ENCODE peak calls at places on chromosomes 13 and 19, in six cellular contexts. P, K, O, Q, C and B are unnamed samples.

GRCh38 chr19:29967623-29968022 is 25.6 kb downstream of the URI1 start:
- DNase-seq in Q (no peak), K (no peak), C (peak; percentile 30), P (no peak), O (no peak), B (no peak)

GRCh38 chr19:33373701-33374405 is at the start of gene CEBPG:
- DNase-seq in Q (peak; percentile 87), P (peak; percentile 58), C (peak; percentile 9), K (no peak), O (no peak), B (peak; percentile 48)

GRCh38 chr13:92175330-92175729 is 776.9 kb downstream of the GPC5 start:
- DNase-seq in P (peak; percentile 26), C (peak; percentile 76), O (no peak), Q (no peak), K (no peak), B (no peak)

GRCh38 chr19:55867101-55867500 is 30.8 kb downstream of the NLRP4 start:
- DNase-seq in C (no peak), K (no peak), P (no peak), Q (no peak), O (no peak), B (no peak)

GRCh38 chr13:25899464-25899863 is 152.4 kb downstream of the SHISA2 start:
- DNase-seq in C (no peak), O (no peak), P (no peak), K (no peak), Q (no peak), B (no peak)

GRCh38 chr19:32651729-32652140 is 23.2 kb downstream of the ANKRD27 start:
- DNase-seq in Q (no peak), O (no peak), K (no peak), C (no peak), P (no peak), B (no peak)

GRCh38 chr13:70391678-70392077 is 283.4 kb upstream of the KLHL1 start:
- DNase-seq in K (no peak), C (no peak), O (no peak), Q (no peak), P (no peak), B (no peak)

GRCh38 chr19:10408511-10409291 is 5.4 kb upstream of the CDC37 start:
- DNase-seq in K (no peak), Q (peak; percentile 65), O (no peak), C (no peak), P (peak; percentile 77), B (peak; percentile 71)

GRCh38 chr13:73945371-73945770 is 188.8 kb downstream of the KLF12 start:
- DNase-seq in C (no peak), O (no peak), P (no peak), K (no peak), Q (no peak), B (no peak)

GRCh38 chr13:51336746-51337145 is 2.7 kb upstream of the SERPINE3 start:
- DNase-seq in Q (no peak), P (no peak), O (no peak), C (no peak), K (no peak), B (no peak)

GRCh38 chr13:106917024-106917491 is 349.1 kb upstream of the ARGLU1 start:
- DNase-seq in P (no peak), O (no peak), C (no peak), K (no peak), Q (no peak), B (no peak)
- H3K27ac ChIP-seq in P (no peak overlapping the region), O (no peak overlapping the region), C (no peak overlapping the region), K (no peak overlapping the region), Q (peak overlapping the region; percentile 81), B (no peak overlapping the region)

DNA sequence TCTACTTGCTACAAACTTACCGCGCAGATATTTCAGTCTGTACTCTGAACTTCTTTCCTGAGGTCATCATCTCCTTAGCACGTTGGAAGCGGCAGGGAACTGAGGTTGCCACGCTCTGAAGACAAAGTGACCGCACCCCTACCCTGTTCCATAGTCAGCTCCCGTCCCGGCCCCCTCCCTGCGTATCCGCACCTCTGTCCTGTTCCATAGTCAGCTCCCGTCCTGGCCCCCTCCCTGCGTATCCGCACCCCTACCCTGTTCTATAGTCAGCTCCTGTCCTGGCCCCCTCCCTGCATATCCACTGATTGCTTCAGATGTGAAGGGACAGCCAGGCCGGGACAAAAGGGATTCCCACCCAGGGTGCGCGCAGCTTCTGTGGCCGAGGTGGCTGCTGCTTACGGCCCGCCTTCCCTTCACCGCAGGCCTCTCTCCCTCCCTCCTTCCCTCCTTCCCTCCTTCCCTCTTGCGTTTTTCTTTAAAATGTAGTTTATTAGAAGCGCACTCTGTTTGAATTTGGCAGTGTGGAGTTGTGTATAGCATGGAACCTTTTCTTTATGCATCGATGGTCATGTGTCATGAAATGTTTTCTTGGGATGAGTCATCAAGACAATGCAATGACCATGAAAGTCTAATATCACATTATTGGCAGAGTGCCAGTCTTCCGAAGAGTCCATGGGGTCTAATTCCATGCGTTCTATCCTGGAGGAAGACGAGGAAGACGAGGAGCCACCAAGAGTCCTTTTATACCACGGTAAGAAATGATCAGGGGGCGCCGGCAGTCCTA is 21.9 kb upstream of the NDUFS7 start:
- DNase-seq in O (no peak), P (no peak), C (peak; percentile 84), Q (no peak), K (no peak), B (no peak)
- H3K4me3 ChIP-seq in O (no peak overlapping the region), P (no peak overlapping the region), C (peak overlapping the region; percentile 53), Q (peak overlapping the region; percentile 44), K (no peak overlapping the region), B (no peak overlapping the region)

GRCh38 chr19:46017095-46017429 is 5.8 kb downstream of the PGLYRP1 start:
- DNase-seq in C (no peak), O (no peak), Q (no peak), P (no peak), K (no peak), B (no peak)
- H3K27ac ChIP-seq in C (no peak overlapping the region), O (no peak overlapping the region), Q (no peak overlapping the region), P (no peak overlapping the region), K (no peak overlapping the region), B (no peak overlapping the region)

GRCh38 chr19:54430306-54431254 is 15.3 kb downstream of the TTYH1 start:
- DNase-seq in O (peak; percentile 85), P (peak; percentile 70), Q (peak; percentile 71), C (no peak), K (peak; percentile 30), B (peak; percentile 38)
- H3K4me3 ChIP-seq in O (peak overlapping the region; percentile 59), P (no peak overlapping the region), Q (peak overlapping the region; percentile 44), C (no peak overlapping the region), K (no peak overlapping the region), B (no peak overlapping the region)

DNA sequence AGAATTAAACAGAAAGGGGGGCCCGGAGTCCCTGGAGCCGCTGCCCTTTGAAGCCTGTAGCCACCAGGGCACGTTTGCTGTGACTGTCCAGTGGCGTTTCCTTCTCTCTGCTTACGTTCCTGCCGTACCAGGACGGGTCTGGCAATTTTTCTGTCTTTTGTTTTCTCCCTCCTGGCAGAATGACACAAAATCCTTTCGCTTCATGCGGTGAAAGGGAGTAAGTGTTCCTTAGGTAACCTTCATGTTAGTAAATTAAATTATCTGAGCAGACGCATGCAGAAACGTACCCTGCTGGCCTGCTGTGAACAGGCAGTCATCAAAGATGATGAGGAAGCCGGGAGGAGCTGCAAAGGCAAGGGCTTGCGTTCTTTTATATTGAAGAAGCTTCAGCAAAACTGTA is 299.3 kb upstream of the ARGLU1 start:
- DNase-seq in O (no peak), P (no peak), C (no peak), Q (no peak), K (no peak), B (no peak)
- H3K27ac ChIP-seq in O (no peak overlapping the region), P (no peak overlapping the region), C (no peak overlapping the region), Q (no peak overlapping the region), K (no peak overlapping the region), B (no peak overlapping the region)

DNA sequence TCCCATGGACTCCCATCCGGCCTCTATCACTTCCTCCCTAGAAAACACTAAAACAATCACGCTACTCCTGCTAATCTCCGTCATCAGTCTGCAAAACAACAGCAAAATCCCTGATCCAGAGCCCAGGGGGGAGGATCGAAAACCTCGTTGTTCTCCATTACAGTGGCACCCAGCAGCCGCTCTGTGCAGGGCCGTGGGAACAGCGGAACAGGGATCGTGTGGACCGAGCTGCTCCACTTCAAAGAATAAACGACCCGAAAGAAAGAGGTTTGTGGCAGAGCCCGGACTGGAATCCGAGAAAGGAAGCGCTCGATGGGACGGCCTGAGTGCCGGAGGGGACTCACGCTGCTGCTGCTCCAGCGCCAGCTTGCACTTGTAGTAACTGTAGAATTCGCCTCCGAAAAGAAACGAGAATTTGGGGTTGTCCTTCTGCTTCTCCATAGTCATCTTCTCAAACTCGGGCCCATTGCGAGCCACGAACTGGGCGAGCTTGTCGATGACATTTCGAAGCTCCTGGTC is 652 bp downstream of the CHERP start:
- DNase-seq in P (peak; percentile 40), C (no peak), K (no peak), O (no peak), Q (peak; percentile 26), B (no peak)
- H3K4me3 ChIP-seq in P (peak overlapping the region; percentile 97), C (peak overlapping the region; percentile 95), K (peak overlapping the region; percentile 90), O (peak overlapping the region; percentile 95), Q (peak overlapping the region; percentile 94), B (peak overlapping the region; percentile 99)

GRCh38 chr13:112097770-112098169 is 30.8 kb downstream of the SOX1 start:
- DNase-seq in P (no peak), K (no peak), O (no peak), Q (no peak), C (no peak), B (no peak)

GRCh38 chr13:112101360-112101930 is 34.5 kb downstream of the SOX1 start:
- DNase-seq in C (no peak), Q (no peak), K (no peak), P (no peak), O (no peak), B (no peak)

GRCh38 chr13:112095354-112095753 is 28.4 kb downstream of the SOX1 start:
- DNase-seq in O (no peak), K (no peak), Q (no peak), P (no peak), C (no peak), B (no peak)

GRCh38 chr13:112098699-112099098 is 31.8 kb downstream of the SOX1 start:
- DNase-seq in P (no peak), C (no peak), K (no peak), O (no peak), Q (no peak), B (no peak)

DNA sequence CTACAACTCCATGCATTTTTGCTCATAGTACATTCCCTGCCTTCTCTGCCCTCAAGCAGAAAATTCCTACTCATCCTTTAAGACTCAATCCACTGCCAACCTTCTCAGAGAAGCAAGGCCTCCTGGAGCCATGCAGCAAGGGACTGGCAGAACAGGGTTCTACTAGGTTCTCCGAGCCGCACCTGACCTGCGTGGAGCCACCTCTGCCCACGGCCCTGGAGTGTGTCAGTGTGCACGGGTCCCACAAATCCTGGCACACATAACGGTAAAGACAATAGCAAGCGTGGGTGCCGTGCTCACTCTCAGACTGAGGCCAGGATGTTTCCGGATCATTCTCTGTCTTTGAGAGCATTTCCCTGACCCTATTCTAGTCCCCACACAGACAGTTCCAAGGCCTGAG is 30.0 kb downstream of the SOX1 start:
- DNase-seq in C (no peak), Q (no peak), K (no peak), P (no peak), O (no peak), B (no peak)
- H3K27ac ChIP-seq in C (no peak overlapping the region), Q (no peak overlapping the region), K (no peak overlapping the region), P (no peak overlapping the region), O (no peak overlapping the region), B (no peak overlapping the region)